ENCODE peak calls at places on chromosomes 1 and 21, in five cellular contexts. X, S, W, Y and U are unnamed samples.
A peak's percentile ranks its signal among the peaks of the same experiment; 100 is the strongest.

GRCh38 chr1:151993084-151993733 is 450 bp downstream of the S100A10 start:
- DNase-seq in Y (peak; percentile 23), S (no peak), X (no peak), W (peak; percentile 41), U (no peak)

GRCh38 chr1:43887748-43888147 is 45.9 kb upstream of the ARTN start:
- DNase-seq in X (no peak), S (no peak), W (no peak), Y (no peak), U (no peak)

GRCh38 chr1:18246543-18246942 is 138.9 kb downstream of the IGSF21 start:
- DNase-seq in Y (no peak), S (no peak), W (no peak), X (no peak), U (no peak)

GRCh38 chr1:186325239-186325638 is 49.8 kb downstream of the TPR start:
- DNase-seq in Y (no peak), X (no peak), W (no peak), S (no peak), U (no peak)

GRCh38 chr21:25708467-25709065 is 26.1 kb downstream of the ATP5PF start:
- DNase-seq in X (no peak), W (no peak), S (peak; percentile 14), Y (peak; percentile 79), U (no peak)

GRCh38 chr21:21921410-21922232 is 923.4 kb downstream of the NCAM2 start:
- DNase-seq in Y (no peak), W (no peak), X (no peak), S (no peak), U (no peak)

GRCh38 chr1:217096200-217096599 is 373.0 kb upstream of the ESRRG start:
- DNase-seq in X (no peak), S (no peak), W (no peak), Y (no peak), U (no peak)

GRCh38 chr1:173024543-173024942 is 26.2 kb downstream of the TNFSF18 start:
- DNase-seq in S (no peak), Y (no peak), X (no peak), W (no peak), U (no peak)

GRCh38 chr1:41783189-41783639 is 135.5 kb downstream of the HIVEP3 start:
- DNase-seq in X (no peak), Y (no peak), S (peak; percentile 81), W (no peak), U (no peak)

GRCh38 chr1:168301664-168302320 is 21.1 kb downstream of the TBX19 start:
- DNase-seq in S (peak; percentile 80), W (no peak), X (no peak), Y (no peak), U (peak; percentile 28)

GRCh38 chr1:6625579-6626149 is 996 bp downstream of the THAP3 start:
- DNase-seq in X (no peak), S (no peak), Y (no peak), W (no peak), U (no peak)

GRCh38 chr1:65041014-65041413 is 74.7 kb upstream of the JAK1 start:
- DNase-seq in Y (no peak), S (no peak), W (peak; percentile 24), X (no peak), U (no peak)

GRCh38 chr21:20004353-20004752 is 993.9 kb upstream of the NCAM2 start:
- DNase-seq in Y (no peak), S (no peak), W (no peak), X (no peak), U (no peak)

GRCh38 chr1:34538481-34538880 is 216.4 kb upstream of the GJB5 start:
- DNase-seq in X (no peak), W (no peak), S (no peak), Y (no peak), U (no peak)

GRCh38 chr1:246690100-246690499 is 34.1 kb upstream of the SCCPDH start:
- DNase-seq in X (no peak), S (no peak), W (no peak), Y (no peak), U (no peak)

GRCh38 chr1:155859881-155860841 is 794 bp downstream of the SYT11 start:
- DNase-seq in S (peak; percentile 16), X (peak; percentile 50), W (peak; percentile 83), Y (peak; percentile 70), U (peak; percentile 56)

GRCh38 chr1:167695150-167695549 is 26.6 kb upstream of the MPZL1 start:
- DNase-seq in X (no peak), Y (no peak), W (no peak), S (no peak), U (no peak)

GRCh38 chr1:101136739-101137138 is 100.1 kb upstream of the S1PR1 start:
- DNase-seq in Y (no peak), W (no peak), X (no peak), S (no peak), U (no peak)

GRCh38 chr1:33343539-33343938 is 22.6 kb upstream of the A3GALT2 start:
- DNase-seq in S (no peak), X (no peak), Y (no peak), W (no peak), U (peak; percentile 82)

GRCh38 chr1:117826551-117827078 is 102.8 kb downstream of the GDAP2 start:
- DNase-seq in Y (no peak), W (peak; percentile 44), X (no peak), S (peak; percentile 88), U (no peak)

GRCh38 chr1:116374340-116375164 is 1.5 kb downstream of the ATP1A1 start:
- DNase-seq in X (no peak), S (no peak), Y (no peak), W (peak; percentile 17), U (no peak)

GRCh38 chr1:156781585-156782186 is 14.4 kb downstream of the PRCC start:
- DNase-seq in Y (no peak), W (no peak), S (no peak), X (no peak), U (no peak)

GRCh38 chr1:169928438-169929209 is 34.9 kb upstream of the SCYL3 start:
- DNase-seq in W (no peak), X (no peak), S (no peak), Y (no peak), U (no peak)

GRCh38 chr1:92123868-92124267 is 43.7 kb downstream of the BTBD8 start:
- DNase-seq in Y (no peak), X (no peak), S (no peak), W (no peak), U (no peak)

GRCh38 chr1:92504751-92505692 is 18.3 kb upstream of the GFI1 start:
- DNase-seq in W (no peak), X (no peak), S (no peak), Y (no peak), U (no peak)

GRCh38 chr1:157968503-157968902 is 24.9 kb upstream of the KIRREL1 start:
- DNase-seq in Y (peak; percentile 20), W (peak; percentile 27), S (no peak), X (no peak), U (no peak)

GRCh38 chr1:54542120-54542961 is 5.7 kb upstream of the ACOT11 start:
- DNase-seq in S (no peak), W (peak; percentile 60), X (no peak), Y (no peak), U (peak; percentile 73)

GRCh38 chr1:180248731-180249681 is 18.9 kb downstream of the LHX4 start:
- DNase-seq in W (no peak), Y (no peak), S (no peak), X (no peak), U (no peak)

GRCh38 chr21:31957631-31958030 is 84.8 kb downstream of the HUNK start:
- DNase-seq in S (no peak), X (no peak), Y (no peak), W (no peak), U (no peak)

GRCh38 chr1:243420968-243421675 is 165.3 kb downstream of the SDCCAG8 start:
- DNase-seq in S (no peak), W (no peak), X (no peak), Y (no peak), U (no peak)

GRCh38 chr1:101338714-101339430 is 102.1 kb downstream of the S1PR1 start:
- DNase-seq in Y (no peak), X (no peak), W (no peak), S (no peak), U (no peak)

GRCh38 chr1:241647658-241648057 is 4.4 kb upstream of the WDR64 start:
- DNase-seq in W (no peak), Y (no peak), S (no peak), X (no peak), U (no peak)

GRCh38 chr21:41506526-41507520 is 1.1 kb downstream of the TMPRSS2 start:
- DNase-seq in W (no peak), S (no peak), X (no peak), Y (no peak), U (no peak)
- TF ChIP-seq CTCF in W (no peak), S (no peak), X (no peak), Y (no peak), U (no peak)

GRCh38 chr1:196651637-196652215 is at the start of gene CFH:
- DNase-seq in X (no peak), Y (peak; percentile 49), S (peak; percentile 63), W (no peak), U (peak; percentile 55)
- H3K4me3 ChIP-seq in X (peak within 1 kb of the TSS; percentile 62), Y (peak within 1 kb of the TSS; percentile 22), S (peak within 1 kb of the TSS; percentile 14), W (peak within 1 kb of the TSS; percentile 49), U (peak within 1 kb of the TSS; percentile 58)

DNA sequence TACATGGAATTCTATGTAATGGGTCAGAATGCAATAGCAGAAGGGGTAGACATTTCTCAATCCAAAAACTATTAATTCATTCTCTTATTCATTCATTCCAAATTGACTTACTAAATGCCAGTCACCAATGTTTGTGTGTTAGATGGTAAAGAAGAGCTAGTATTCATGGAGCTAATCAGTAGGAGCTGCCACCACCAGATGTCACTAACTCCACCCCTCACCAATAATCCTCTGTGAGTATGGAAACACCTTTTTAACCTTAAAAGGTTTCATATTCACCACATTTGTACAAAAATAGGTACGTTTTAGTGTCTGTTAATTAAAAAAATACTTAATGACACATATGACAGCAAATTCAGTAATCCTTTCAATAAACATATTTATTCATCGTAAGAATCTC is 131.8 kb upstream of the PKN2 start:
- DNase-seq in X (no peak), W (no peak), S (no peak), Y (no peak), U (no peak)
- TF ChIP-seq CTCF in X (no peak), W (no peak), S (no peak), Y (no peak), U (no peak)

GRCh38 chr1:76268341-76268740 is 193.8 kb downstream of the ST6GALNAC3 start:
- DNase-seq in Y (no peak), S (no peak), X (no peak), W (no peak), U (peak; percentile 54)
- H3K4me3 ChIP-seq in Y (no peak overlapping the region), S (no peak overlapping the region), X (no peak overlapping the region), W (no peak overlapping the region), U (no peak overlapping the region)